ENCODE peak calls at places on chromosome 4, in six cellular contexts. T, F, J, R, V and O are unnamed samples.

GRCh38 chr4:185721190-185721948 is 90.6 kb downstream of the SORBS2 start:
- DNase-seq in T (no peak), V (peak), J (no peak), F (peak), R (no peak), O (peak)

GRCh38 chr4:40306991-40307390 is 28.1 kb upstream of the CHRNA9 start:
- DNase-seq in F (no peak), T (no peak), R (no peak), V (no peak), J (no peak), O (no peak)

GRCh38 chr4:134393592-134393991 is 192.0 kb upstream of the PABPC4L start:
- DNase-seq in R (no peak), F (no peak), J (no peak), T (no peak), V (no peak), O (no peak)

GRCh38 chr4:137892134-137892533 is 350.0 kb downstream of the SLC7A11 start:
- DNase-seq in R (no peak), F (peak), V (no peak), J (no peak), T (no peak), O (no peak)

GRCh38 chr4:26861434-26862186 is 969 bp downstream of the STIM2 start:
- DNase-seq in T (peak), R (peak), V (peak), J (peak), F (peak), O (peak)

GRCh38 chr4:55549888-55550287 is 3.2 kb upstream of the CLOCK start:
- DNase-seq in V (no peak), F (peak), R (no peak), J (no peak), T (peak), O (no peak)

GRCh38 chr4:55793479-55793878 is 26.1 kb upstream of the EXOC1L start:
- DNase-seq in R (no peak), F (no peak), J (no peak), V (no peak), T (no peak), O (no peak)

GRCh38 chr4:145044341-145044740 is 53.7 kb downstream of the ANAPC10 start:
- DNase-seq in T (peak), J (no peak), R (no peak), F (peak), V (no peak), O (no peak)

GRCh38 chr4:15836362-15836761 is 58.2 kb downstream of the CD38 start:
- DNase-seq in J (no peak), V (no peak), T (no peak), R (peak), F (no peak), O (no peak)

GRCh38 chr4:48333587-48333986 is 7.7 kb upstream of the SLAIN2 start:
- DNase-seq in F (peak), V (no peak), R (no peak), J (no peak), T (no peak), O (no peak)

GRCh38 chr4:182085051-182085480 is 158.1 kb upstream of the TENM3 start:
- DNase-seq in J (no peak), F (peak), V (no peak), R (no peak), T (peak), O (no peak)

GRCh38 chr4:3401436-3402171 is 40.2 kb upstream of the HGFAC start:
- DNase-seq in T (peak), F (no peak), R (no peak), J (no peak), V (no peak), O (no peak)

GRCh38 chr4:165682621-165683020 is 190.4 kb upstream of the TLL1 start:
- DNase-seq in R (no peak), F (no peak), V (no peak), J (no peak), T (no peak), O (no peak)

GRCh38 chr4:37322122-37322521 is 77.6 kb downstream of the NWD2 start:
- DNase-seq in V (no peak), T (no peak), R (no peak), J (no peak), F (no peak), O (no peak)

DNA sequence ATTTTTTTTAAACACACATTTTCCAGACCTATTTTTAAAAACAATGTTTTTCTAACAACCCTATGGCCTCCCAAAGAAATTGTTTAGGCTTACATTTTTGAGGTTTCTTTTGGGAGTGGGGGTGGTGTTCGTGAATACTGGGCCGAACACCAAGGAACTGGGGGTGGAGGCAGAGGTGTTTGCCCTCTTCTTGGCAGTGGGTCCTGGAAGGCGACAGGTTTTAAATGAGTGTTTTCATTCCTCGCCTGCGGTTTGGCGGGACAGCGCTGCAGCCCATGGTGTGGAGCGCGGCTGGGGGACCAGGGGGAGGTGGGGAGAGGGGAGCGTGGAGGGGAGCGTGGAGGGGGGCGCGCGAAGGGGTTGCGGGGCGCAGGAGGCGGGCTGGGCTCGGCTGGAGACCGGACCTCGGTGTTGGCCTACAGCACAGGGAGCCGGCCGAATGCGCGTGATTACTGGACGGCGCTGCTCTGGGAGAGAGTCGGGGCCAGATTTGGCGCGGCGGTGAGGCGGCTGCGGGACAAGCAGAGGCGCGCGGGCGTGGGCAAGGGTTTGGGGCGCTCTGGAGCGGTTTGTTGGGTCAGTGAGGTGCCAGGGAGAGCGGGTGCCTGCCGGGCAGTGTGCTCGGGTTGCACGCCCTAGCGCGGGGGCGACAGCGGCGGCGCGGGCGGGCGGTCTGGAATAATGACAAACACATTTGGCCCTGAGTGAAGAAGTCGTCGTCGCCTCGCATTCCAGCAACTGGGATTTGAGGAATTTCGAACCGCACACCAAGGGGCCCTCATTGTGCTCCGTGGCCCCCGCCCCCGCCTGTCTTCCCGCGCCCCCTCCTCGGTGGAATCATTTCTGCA is 762 bp downstream of the PDGFRA start:
- DNase-seq in V (peak), F (peak), R (no peak), T (peak), J (peak), O (no peak)
- H3K4me3 ChIP-seq in V (peak), F (peak), R (peak), T (peak), J (peak), O (peak)

GRCh38 chr4:38383646-38384121 is 280.3 kb upstream of the KLF3 start:
- DNase-seq in R (no peak), V (no peak), T (no peak), F (no peak), J (no peak), O (no peak)

GRCh38 chr4:38384962-38385285 is 279.1 kb upstream of the KLF3 start:
- DNase-seq in T (no peak), R (no peak), J (no peak), V (no peak), F (peak), O (no peak)

GRCh38 chr4:38386654-38387188 is 277.3 kb upstream of the KLF3 start:
- DNase-seq in R (no peak), F (no peak), T (no peak), V (no peak), J (no peak), O (no peak)

GRCh38 chr4:38386011-38386551 is 277.9 kb upstream of the KLF3 start:
- DNase-seq in R (no peak), J (no peak), F (no peak), V (no peak), T (no peak), O (no peak)

GRCh38 chr4:38385286-38386010 is 278.6 kb upstream of the KLF3 start:
- DNase-seq in R (peak), J (no peak), V (no peak), F (peak), T (no peak), O (no peak)
- H3K4me3 ChIP-seq in R (no peak), J (no peak), V (no peak), F (no peak), T (no peak), O (no peak)

DNA sequence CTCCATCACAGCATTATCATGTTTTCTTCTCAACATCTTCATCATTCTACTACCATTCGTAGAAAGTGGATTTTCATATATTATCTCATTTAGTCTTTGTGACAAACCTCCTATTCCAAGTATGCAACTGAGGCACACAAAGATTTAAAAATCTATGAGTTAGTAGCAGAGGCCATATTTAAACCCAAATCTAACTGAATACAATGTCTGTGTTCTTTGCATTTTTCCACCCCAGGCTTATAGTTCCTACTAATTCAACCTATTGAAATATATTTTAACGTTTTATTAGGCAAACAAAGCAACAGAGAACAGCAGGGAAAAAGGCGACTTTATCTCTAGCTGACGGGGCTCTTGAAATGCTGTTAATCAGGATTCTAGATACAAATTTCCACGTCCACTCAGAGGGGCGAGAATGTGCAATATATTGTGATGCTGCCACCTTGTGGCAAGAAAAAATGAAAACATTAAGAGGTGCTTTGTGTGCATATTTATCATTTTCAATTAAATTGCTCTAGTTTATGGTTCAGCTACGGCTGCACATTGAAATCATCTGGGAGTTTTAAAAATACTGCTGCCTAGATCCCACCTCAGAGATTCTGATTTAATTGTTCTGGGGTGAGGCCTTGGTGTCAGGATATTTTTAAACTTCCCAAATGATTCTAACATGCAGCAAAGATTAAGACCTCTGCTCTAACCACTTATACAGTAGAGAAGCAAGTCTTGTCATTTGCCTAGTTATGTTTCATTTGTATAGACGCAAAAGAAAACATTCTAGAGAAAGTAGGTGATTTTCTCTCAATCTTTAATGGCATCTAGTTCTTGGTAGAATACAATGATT is 315.9 kb downstream of the MAPK10 start:
- DNase-seq in T (peak), R (peak), J (peak), F (peak), V (no peak), O (no peak)
- H3K4me3 ChIP-seq in T (no peak), R (no peak), J (no peak), F (no peak), V (no peak), O (no peak)

DNA sequence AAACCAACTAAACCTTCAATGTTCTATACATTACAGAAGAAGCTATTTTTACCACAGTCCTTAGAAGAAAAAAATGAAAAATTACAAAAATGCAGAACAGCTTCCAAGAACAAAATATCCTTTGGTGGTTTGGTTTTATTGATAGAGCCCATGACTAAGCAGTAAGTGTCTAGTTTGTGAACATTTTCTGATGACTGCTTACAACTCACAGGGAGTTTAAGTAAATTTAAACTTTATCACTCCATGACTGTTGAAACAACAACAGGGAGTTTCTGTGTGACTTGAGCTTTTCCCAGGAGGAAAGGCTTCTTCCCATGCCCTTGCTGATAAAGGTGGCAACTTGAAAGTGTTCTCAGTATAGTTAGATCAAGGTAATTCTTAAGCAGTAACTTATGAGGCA is 2.9 kb downstream of the PF4 start:
- DNase-seq in J (no peak), F (peak), T (peak), R (peak), V (no peak), O (no peak)
- H3K4me3 ChIP-seq in J (no peak), F (no peak), T (no peak), R (no peak), V (no peak), O (no peak)

DNA sequence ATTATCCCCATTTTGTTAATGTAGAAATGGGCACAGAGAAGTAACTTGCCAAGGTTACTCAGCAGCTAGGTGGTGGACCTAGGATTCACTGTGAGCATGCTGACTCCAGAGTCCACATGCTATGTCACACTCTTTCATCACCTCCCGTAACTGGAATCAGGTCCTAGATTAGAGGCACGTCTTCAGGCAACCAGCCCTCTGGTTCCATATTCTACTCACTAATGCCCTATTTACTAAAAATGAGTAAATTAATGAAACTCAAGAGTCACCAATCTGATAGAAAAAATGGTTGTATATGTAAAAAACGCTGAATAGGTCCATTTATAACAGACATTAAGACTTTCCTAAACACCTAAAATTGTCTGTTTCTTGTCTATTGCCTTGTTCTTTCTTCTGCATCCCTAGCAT is 7.7 kb upstream of the RUFY3 start:
- DNase-seq in R (no peak), V (no peak), F (peak), J (no peak), T (no peak), O (no peak)
- H3K4me3 ChIP-seq in R (no peak), V (peak), F (no peak), J (no peak), T (no peak), O (no peak)

GRCh38 chr4:1109898-1110506 is 3.4 kb downstream of the RNF212 start:
- DNase-seq in T (no peak), F (no peak), V (no peak), R (peak), J (no peak), O (no peak)

GRCh38 chr4:1113311-1114009 is at the start of gene RNF212:
- DNase-seq in J (peak), T (no peak), V (peak), R (peak), F (peak), O (no peak)

GRCh38 chr4:1111259-1111809 is 2.0 kb downstream of the RNF212 start:
- DNase-seq in T (no peak), F (no peak), J (no peak), V (no peak), R (no peak), O (no peak)

GRCh38 chr4:1112821-1113182 is 562 bp downstream of the RNF212 start:
- DNase-seq in F (no peak), T (no peak), V (no peak), R (no peak), J (no peak), O (no peak)

DNA sequence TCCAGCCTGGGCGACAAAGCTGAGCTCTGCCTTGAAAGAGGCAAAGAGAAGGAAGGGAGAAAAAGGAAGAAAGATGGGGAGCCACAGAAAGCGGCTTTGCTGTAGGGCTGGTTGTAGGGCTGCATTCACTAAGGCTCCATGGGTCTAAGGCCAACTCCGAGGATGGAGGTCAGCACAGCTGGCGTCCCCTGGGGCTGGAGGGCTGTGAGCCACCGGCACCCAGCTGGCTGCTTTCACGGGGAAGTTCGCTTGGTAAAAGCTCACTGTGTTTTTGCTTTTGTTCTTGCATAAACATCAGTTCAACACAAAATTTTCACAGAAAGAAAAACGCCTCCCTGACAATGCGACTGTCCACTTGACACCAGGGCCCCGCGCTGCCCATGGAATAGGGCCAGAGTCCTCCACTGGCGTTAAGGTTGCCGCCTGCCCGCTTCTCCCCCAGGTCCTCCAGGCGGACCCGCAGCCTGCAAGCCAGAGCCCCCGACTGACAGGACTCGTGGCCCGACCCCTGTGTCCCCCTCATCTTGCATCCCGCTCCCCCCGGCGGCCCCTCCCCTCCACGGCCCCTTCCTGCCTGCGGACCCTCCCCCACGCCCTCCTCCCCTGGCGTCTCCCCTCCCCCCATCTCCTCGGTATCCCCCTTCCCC is 1.1 kb downstream of the RNF212 start:
- DNase-seq in T (no peak), F (no peak), V (peak), R (no peak), J (no peak), O (no peak)
- H3K4me3 ChIP-seq in T (no peak), F (no peak), V (no peak), R (no peak), J (no peak), O (no peak)

GRCh38 chr4:107391630-107392028 is 328.4 kb downstream of the PAPSS1 start:
- DNase-seq in R (no peak), V (no peak), F (peak), T (no peak), J (no peak), O (no peak)

GRCh38 chr4:107392380-107392779 is 327.7 kb downstream of the PAPSS1 start:
- DNase-seq in R (no peak), T (no peak), J (no peak), F (no peak), V (no peak), O (no peak)

GRCh38 chr4:107389965-107390364 is 330.1 kb downstream of the PAPSS1 start:
- DNase-seq in V (no peak), T (no peak), F (no peak), J (no peak), R (no peak), O (no peak)

GRCh38 chr4:107392951-107393350 is 327.1 kb downstream of the PAPSS1 start:
- DNase-seq in F (peak), V (peak), R (no peak), T (no peak), J (no peak), O (peak)

DNA sequence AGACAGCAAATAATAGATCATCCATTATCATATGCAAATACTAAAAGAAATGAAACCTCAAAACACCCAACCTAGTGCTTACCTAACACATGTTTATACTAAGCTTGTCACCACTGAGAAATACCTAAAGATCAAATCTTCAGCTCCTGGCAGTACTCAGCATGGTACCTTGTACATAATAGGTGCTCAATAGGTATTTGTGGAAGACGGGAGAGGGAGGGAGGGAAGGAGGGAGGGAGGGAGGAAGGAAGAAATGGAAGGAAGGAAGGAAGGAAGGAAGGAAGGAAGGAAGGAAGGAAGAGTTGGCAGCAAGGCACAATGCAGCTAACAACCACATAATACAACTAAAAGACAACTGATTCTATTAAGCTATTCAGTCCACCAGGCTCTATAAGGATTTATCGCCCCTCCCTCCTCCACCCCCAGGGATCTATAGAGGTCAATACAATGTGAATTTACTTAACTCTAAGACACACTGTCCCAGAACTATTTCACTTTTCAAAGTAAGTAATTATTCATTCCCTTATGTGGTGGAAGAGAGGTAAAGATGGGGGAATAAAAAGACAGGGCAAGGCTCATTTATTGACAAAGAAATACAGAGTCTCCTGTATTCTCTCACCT is 328.9 kb downstream of the PAPSS1 start:
- DNase-seq in J (no peak), T (no peak), F (no peak), R (no peak), V (no peak), O (no peak)
- H3K4me3 ChIP-seq in J (no peak), T (no peak), F (no peak), R (no peak), V (no peak), O (no peak)

GRCh38 chr4:78552398-78553396 is 1.1 kb downstream of the ANXA3 start:
- DNase-seq in T (no peak), J (peak), V (no peak), F (no peak), R (peak), O (no peak)
- H3K4me3 ChIP-seq in T (no peak), J (peak), V (peak), F (no peak), R (peak), O (no peak)

DNA sequence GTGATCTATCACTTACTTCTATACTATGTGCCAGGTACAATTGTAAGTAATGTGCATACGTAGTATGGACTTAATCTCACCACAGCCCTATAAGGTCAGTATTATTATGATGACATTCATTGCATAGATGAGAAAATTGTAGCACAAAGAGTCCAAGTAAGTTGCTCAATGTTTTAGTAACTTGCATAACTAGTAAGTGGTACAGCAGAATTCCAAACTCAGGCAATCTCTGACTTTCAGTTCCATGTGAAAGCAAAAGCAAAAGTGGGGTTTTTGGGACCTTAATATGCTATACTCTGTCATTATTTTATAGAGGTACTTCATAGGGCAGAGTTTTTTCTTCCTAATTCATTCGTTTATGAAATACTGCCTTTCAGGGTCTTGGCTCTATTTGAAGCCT is 188.8 kb upstream of the VEGFC start:
- DNase-seq in R (no peak), V (no peak), T (no peak), J (no peak), F (peak), O (no peak)
- H3K4me3 ChIP-seq in R (no peak), V (no peak), T (no peak), J (no peak), F (no peak), O (no peak)